ENCODE peak calls at places on chromosomes 4 and X, in eight cellular contexts. G is OCI-LY7, C is caudate nucleus, P is T1000, H is left colon, N is T-helper 1 cell, R is M059J, Y is AG20443. B is an unnamed sample.

GRCh38 chr4:162683659-162684370 is 482.9 kb downstream of the NAF1 start:
- DNase-seq in R (peak; percentile 68), C (no peak), Y (no peak), G (no peak), N (no peak), P (no peak), H (no peak), B (no peak)

GRCh38 chrX:109684136-109684535 is 48.9 kb downstream of the ACSL4 start:
- DNase-seq in G (no peak), C (no peak), Y (peak; percentile 4), P (no peak), N (no peak), H (no peak), R (peak; percentile 16), B (no peak)

GRCh38 chrX:12802741-12803140 is 11.5 kb downstream of the PRPS2 start:
- DNase-seq in Y (no peak), N (no peak), H (no peak), R (no peak), G (no peak), C (no peak), P (no peak), B (no peak)

GRCh38 chr4:40140206-40140605 is 56.6 kb upstream of the RHOH start:
- DNase-seq in R (no peak), C (no peak), P (no peak), Y (no peak), N (no peak), G (no peak), H (no peak), B (no peak)

GRCh38 chr4:173860079-173860478 is 330.1 kb upstream of the HAND2 start:
- DNase-seq in G (no peak), H (no peak), R (no peak), C (no peak), Y (no peak), N (no peak), P (no peak), B (no peak)

GRCh38 chrX:29071525-29071924 is 484.3 kb downstream of the IL1RAPL1 start:
- DNase-seq in P (no peak), R (no peak), N (no peak), C (no peak), G (no peak), Y (peak; percentile 4), H (no peak), B (no peak)

GRCh38 chr4:71545168-71545567 is 206.3 kb downstream of the SLC4A4 start:
- DNase-seq in P (no peak), N (no peak), C (no peak), Y (peak; percentile 8), R (peak; percentile 10), G (no peak), H (no peak), B (no peak)

GRCh38 chrX:137926090-137926489 is 360.2 kb downstream of the ZIC3 start:
- DNase-seq in R (no peak), H (no peak), Y (no peak), N (peak; percentile 2), P (no peak), G (peak; percentile 5), C (no peak), B (no peak)

GRCh38 chr4:40299704-40300336 is 35.3 kb upstream of the CHRNA9 start:
- DNase-seq in R (peak; percentile 54), C (no peak), G (peak; percentile 63), N (no peak), H (no peak), Y (no peak), P (no peak), B (no peak)

GRCh38 chrX:18938710-18939109 is 45.2 kb downstream of the PHKA2 start:
- DNase-seq in G (no peak), H (no peak), P (no peak), N (no peak), Y (no peak), C (no peak), R (peak; percentile 42), B (no peak)

GRCh38 chr4:157217708-157218107 is 2.8 kb upstream of the GRIA2 start:
- DNase-seq in Y (peak; percentile 20), N (no peak), H (no peak), C (no peak), R (peak; percentile 23), G (peak; percentile 1), P (no peak), B (peak; percentile 26)

GRCh38 chr4:121177238-121178137 is 13.4 kb upstream of the TNIP3 start:
- DNase-seq in Y (no peak), N (no peak), G (no peak), P (no peak), C (no peak), R (no peak), H (no peak), B (no peak)

GRCh38 chrX:133365886-133366611 is 49.2 kb downstream of the GPC4 start:
- DNase-seq in R (peak; percentile 17), P (no peak), C (no peak), Y (peak; percentile 9), G (no peak), H (no peak), N (no peak), B (no peak)

GRCh38 chr4:26126135-26126718 is 194.6 kb upstream of the RBPJ start:
- DNase-seq in Y (no peak), G (no peak), H (no peak), P (no peak), N (no peak), C (no peak), R (no peak), B (no peak)

GRCh38 chr4:1961563-1961962 is 47.2 kb downstream of the NELFA start:
- DNase-seq in H (no peak), Y (no peak), P (no peak), C (no peak), G (no peak), N (no peak), R (no peak), B (no peak)

GRCh38 chr4:95599777-95600436 is 51.1 kb upstream of the UNC5C start:
- DNase-seq in N (peak; percentile 26), G (no peak), C (no peak), P (no peak), R (peak; percentile 43), Y (no peak), H (no peak), B (peak; percentile 5)

GRCh38 chrX:13432376-13432775 is 112.5 kb upstream of the ATXN3L start:
- DNase-seq in N (no peak), P (no peak), C (no peak), H (no peak), G (no peak), Y (peak; percentile 57), R (peak; percentile 93), B (peak; percentile 49)

B was measured in hepatic stellate cell.